ENCODE peak calls at places on chromosomes 16 and 17, in ten cellular contexts. One of them, this sample, is unnamed.

GRCh38 chr16:85303354-85303883 is 191.1 kb upstream of the CIBAR2 start:
- DNase-seq in Caco-2: peak
- DNase-seq in CD4-positive, alpha-beta T cell: peak
- DNase-seq in mucosa of descending colon: peak
- DNase-seq in bronchial epithelial cell: peak
- DNase-seq in natural killer cell: peak
- DNase-seq in uterus: peak
- DNase-seq in ascending aorta: peak
- DNase-seq in mesothelial cell of epicardium: peak
- DNase-seq in PC-3: no peak
- DNase-seq in this sample: peak

GRCh38 chr16:67943619-67944503 is at the start of gene LCAT:
- DNase-seq in bronchial epithelial cell: no peak
- DNase-seq in ascending aorta: peak
- DNase-seq in PC-3: no peak
- DNase-seq in mucosa of descending colon: peak
- DNase-seq in Caco-2: no peak
- DNase-seq in mesothelial cell of epicardium: no peak
- DNase-seq in uterus: peak
- DNase-seq in CD4-positive, alpha-beta T cell: no peak
- DNase-seq in natural killer cell: no peak
- DNase-seq in this sample: no peak

GRCh38 chr17:62681061-62681938 is 53.8 kb downstream of the MRC2 start:
- DNase-seq in uterus: no peak
- DNase-seq in bronchial epithelial cell: no peak
- DNase-seq in ascending aorta: no peak
- DNase-seq in mesothelial cell of epicardium: no peak
- DNase-seq in CD4-positive, alpha-beta T cell: no peak
- DNase-seq in Caco-2: no peak
- DNase-seq in natural killer cell: no peak
- DNase-seq in mucosa of descending colon: no peak
- DNase-seq in PC-3: no peak
- DNase-seq in this sample: no peak

GRCh38 chr17:3411070-3411469 is at the start of gene OR3A3:
- DNase-seq in ascending aorta: no peak
- DNase-seq in uterus: no peak
- DNase-seq in natural killer cell: no peak
- DNase-seq in mesothelial cell of epicardium: no peak
- DNase-seq in Caco-2: no peak
- DNase-seq in bronchial epithelial cell: no peak
- DNase-seq in PC-3: no peak
- DNase-seq in mucosa of descending colon: no peak
- DNase-seq in CD4-positive, alpha-beta T cell: no peak
- DNase-seq in this sample: no peak

GRCh38 chr17:31674717-31675349 is 184.2 kb downstream of the COPRS start:
- DNase-seq in mesothelial cell of epicardium: no peak
- DNase-seq in CD4-positive, alpha-beta T cell: no peak
- DNase-seq in uterus: no peak
- DNase-seq in Caco-2: no peak
- DNase-seq in ascending aorta: no peak
- DNase-seq in mucosa of descending colon: no peak
- DNase-seq in PC-3: peak
- DNase-seq in bronchial epithelial cell: peak
- DNase-seq in natural killer cell: no peak
- DNase-seq in this sample: no peak

GRCh38 chr17:38598536-38598935 is 7.2 kb downstream of the SRCIN1 start:
- DNase-seq in mucosa of descending colon: no peak
- DNase-seq in ascending aorta: no peak
- DNase-seq in natural killer cell: no peak
- DNase-seq in CD4-positive, alpha-beta T cell: no peak
- DNase-seq in mesothelial cell of epicardium: peak
- DNase-seq in Caco-2: peak
- DNase-seq in uterus: no peak
- DNase-seq in PC-3: peak
- DNase-seq in bronchial epithelial cell: peak
- DNase-seq in this sample: peak

GRCh38 chr16:54176376-54176901 is 110.1 kb downstream of the IRX3 start:
- DNase-seq in natural killer cell: no peak
- DNase-seq in ascending aorta: no peak
- DNase-seq in CD4-positive, alpha-beta T cell: no peak
- DNase-seq in bronchial epithelial cell: no peak
- DNase-seq in uterus: no peak
- DNase-seq in mesothelial cell of epicardium: no peak
- DNase-seq in mucosa of descending colon: no peak
- DNase-seq in Caco-2: peak
- DNase-seq in PC-3: no peak
- DNase-seq in this sample: no peak

GRCh38 chr17:79478051-79478461 is 132.8 kb downstream of the RBFOX3 start:
- DNase-seq in uterus: peak
- DNase-seq in ascending aorta: no peak
- DNase-seq in bronchial epithelial cell: no peak
- DNase-seq in PC-3: no peak
- DNase-seq in CD4-positive, alpha-beta T cell: no peak
- DNase-seq in natural killer cell: no peak
- DNase-seq in Caco-2: no peak
- DNase-seq in mesothelial cell of epicardium: no peak
- DNase-seq in mucosa of descending colon: no peak
- DNase-seq in this sample: no peak

GRCh38 chr17:82384730-82385429 is 13.3 kb downstream of the UTS2R start:
- DNase-seq in PC-3: peak
- DNase-seq in natural killer cell: no peak
- DNase-seq in bronchial epithelial cell: peak
- DNase-seq in CD4-positive, alpha-beta T cell: no peak
- DNase-seq in Caco-2: peak
- DNase-seq in mesothelial cell of epicardium: peak
- DNase-seq in ascending aorta: peak
- DNase-seq in uterus: no peak
- DNase-seq in mucosa of descending colon: peak
- DNase-seq in this sample: no peak
- TF ChIP-seq CTCF in PC-3: peak
- TF ChIP-seq CTCF in natural killer cell: no peak
- TF ChIP-seq CTCF in bronchial epithelial cell: peak
- TF ChIP-seq CTCF in CD4-positive, alpha-beta T cell: no peak
- TF ChIP-seq CTCF in Caco-2: peak
- TF ChIP-seq CTCF in mesothelial cell of epicardium: no peak
- TF ChIP-seq CTCF in ascending aorta: no peak
- TF ChIP-seq CTCF in uterus: no peak
- TF ChIP-seq CTCF in mucosa of descending colon: no peak
- TF ChIP-seq CTCF in this sample: no peak

GRCh38 chr17:41617136-41617535 is 4.6 kb upstream of the KRT16 start:
- DNase-seq in mesothelial cell of epicardium: no peak
- DNase-seq in CD4-positive, alpha-beta T cell: no peak
- DNase-seq in mucosa of descending colon: no peak
- DNase-seq in PC-3: no peak
- DNase-seq in ascending aorta: no peak
- DNase-seq in bronchial epithelial cell: peak
- DNase-seq in Caco-2: no peak
- DNase-seq in natural killer cell: no peak
- DNase-seq in uterus: no peak
- DNase-seq in this sample: no peak

GRCh38 chr17:41617698-41618097 is 5.1 kb upstream of the KRT16 start:
- DNase-seq in mesothelial cell of epicardium: no peak
- DNase-seq in CD4-positive, alpha-beta T cell: no peak
- DNase-seq in natural killer cell: no peak
- DNase-seq in PC-3: no peak
- DNase-seq in mucosa of descending colon: no peak
- DNase-seq in ascending aorta: no peak
- DNase-seq in Caco-2: no peak
- DNase-seq in bronchial epithelial cell: peak
- DNase-seq in uterus: no peak
- DNase-seq in this sample: no peak

GRCh38 chr17:41620583-41621434 is 3.6 kb downstream of the KRT17 start:
- DNase-seq in natural killer cell: no peak
- DNase-seq in uterus: no peak
- DNase-seq in Caco-2: no peak
- DNase-seq in CD4-positive, alpha-beta T cell: no peak
- DNase-seq in bronchial epithelial cell: peak
- DNase-seq in mucosa of descending colon: no peak
- DNase-seq in PC-3: no peak
- DNase-seq in mesothelial cell of epicardium: no peak
- DNase-seq in ascending aorta: no peak
- DNase-seq in this sample: no peak

GRCh38 chr17:41619162-41619933 is 5.0 kb downstream of the KRT17 start:
- DNase-seq in PC-3: no peak
- DNase-seq in bronchial epithelial cell: peak
- DNase-seq in mesothelial cell of epicardium: no peak
- DNase-seq in ascending aorta: no peak
- DNase-seq in Caco-2: no peak
- DNase-seq in uterus: no peak
- DNase-seq in natural killer cell: no peak
- DNase-seq in CD4-positive, alpha-beta T cell: no peak
- DNase-seq in mucosa of descending colon: no peak
- DNase-seq in this sample: no peak

DNA sequence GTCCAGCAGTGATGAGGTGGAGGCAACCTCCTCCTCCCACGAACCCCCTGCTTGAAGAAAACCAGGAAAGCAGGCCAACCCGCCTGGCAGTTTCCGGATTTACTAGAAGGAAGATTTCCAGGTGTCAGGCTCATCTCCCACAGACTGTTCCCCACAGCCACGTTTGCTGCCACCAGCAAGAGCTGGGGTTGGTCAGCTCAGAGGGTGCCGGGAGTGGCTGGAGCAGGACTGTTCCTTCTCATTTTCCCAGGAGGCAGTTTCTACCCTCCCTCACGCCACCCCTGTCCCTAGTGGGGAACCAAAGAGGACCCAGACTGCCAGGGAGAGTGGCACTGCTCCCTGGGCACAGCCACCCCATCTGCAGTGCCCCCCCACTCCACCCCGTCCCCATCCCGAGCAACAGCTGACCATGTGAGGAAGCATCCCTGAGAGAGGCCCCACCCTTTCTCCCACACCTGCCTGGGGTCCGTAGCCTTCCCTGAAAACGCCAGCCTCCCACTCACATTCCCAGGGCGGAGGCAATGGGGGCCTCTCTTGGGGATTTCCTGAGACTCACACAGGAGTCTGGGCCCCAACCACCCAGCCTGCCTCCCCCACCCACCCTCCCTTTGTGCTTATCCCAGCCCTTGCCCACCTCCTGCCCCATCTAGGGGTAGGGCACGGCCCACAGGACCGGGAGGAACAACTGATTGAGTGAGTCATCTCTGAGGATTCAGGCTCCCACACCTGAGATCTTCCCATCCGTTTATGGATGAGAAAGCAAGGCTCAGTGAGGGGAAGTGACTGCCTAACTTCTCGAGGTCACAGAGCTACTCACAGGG is 5.8 kb downstream of the KRT17 start:
- DNase-seq in uterus: no peak
- DNase-seq in mesothelial cell of epicardium: no peak
- DNase-seq in ascending aorta: no peak
- DNase-seq in CD4-positive, alpha-beta T cell: no peak
- DNase-seq in natural killer cell: no peak
- DNase-seq in Caco-2: no peak
- DNase-seq in bronchial epithelial cell: peak
- DNase-seq in mucosa of descending colon: no peak
- DNase-seq in PC-3: peak
- DNase-seq in this sample: no peak
- TF ChIP-seq CTCF in uterus: no peak
- TF ChIP-seq CTCF in mesothelial cell of epicardium: no peak
- TF ChIP-seq CTCF in ascending aorta: no peak
- TF ChIP-seq CTCF in CD4-positive, alpha-beta T cell: no peak
- TF ChIP-seq CTCF in natural killer cell: no peak
- TF ChIP-seq CTCF in Caco-2: no peak
- TF ChIP-seq CTCF in bronchial epithelial cell: no peak
- TF ChIP-seq CTCF in mucosa of descending colon: no peak
- TF ChIP-seq CTCF in PC-3: no peak
- TF ChIP-seq CTCF in this sample: no peak

GRCh38 chr17:40017422-40018080 is 2.3 kb downstream of the CSF3 start:
- DNase-seq in Caco-2: no peak
- DNase-seq in uterus: peak
- DNase-seq in mucosa of descending colon: no peak
- DNase-seq in mesothelial cell of epicardium: no peak
- DNase-seq in natural killer cell: no peak
- DNase-seq in CD4-positive, alpha-beta T cell: no peak
- DNase-seq in ascending aorta: no peak
- DNase-seq in bronchial epithelial cell: no peak
- DNase-seq in PC-3: no peak
- DNase-seq in this sample: no peak

GRCh38 chr17:40018211-40019121 is 3.2 kb downstream of the CSF3 start:
- DNase-seq in natural killer cell: no peak
- DNase-seq in mucosa of descending colon: peak
- DNase-seq in mesothelial cell of epicardium: no peak
- DNase-seq in Caco-2: no peak
- DNase-seq in ascending aorta: no peak
- DNase-seq in PC-3: no peak
- DNase-seq in bronchial epithelial cell: no peak
- DNase-seq in CD4-positive, alpha-beta T cell: no peak
- DNase-seq in uterus: peak
- DNase-seq in this sample: no peak

GRCh38 chr17:40020146-40020545 is 4.9 kb downstream of the CSF3 start:
- DNase-seq in mucosa of descending colon: peak
- DNase-seq in natural killer cell: no peak
- DNase-seq in bronchial epithelial cell: no peak
- DNase-seq in PC-3: no peak
- DNase-seq in ascending aorta: no peak
- DNase-seq in CD4-positive, alpha-beta T cell: no peak
- DNase-seq in uterus: no peak
- DNase-seq in Caco-2: no peak
- DNase-seq in mesothelial cell of epicardium: no peak
- DNase-seq in this sample: no peak

GRCh38 chr17:40021471-40021961 is 6.3 kb downstream of the CSF3 start:
- DNase-seq in mesothelial cell of epicardium: no peak
- DNase-seq in uterus: peak
- DNase-seq in natural killer cell: no peak
- DNase-seq in CD4-positive, alpha-beta T cell: no peak
- DNase-seq in mucosa of descending colon: no peak
- DNase-seq in Caco-2: no peak
- DNase-seq in PC-3: peak
- DNase-seq in ascending aorta: no peak
- DNase-seq in bronchial epithelial cell: peak
- DNase-seq in this sample: no peak

DNA sequence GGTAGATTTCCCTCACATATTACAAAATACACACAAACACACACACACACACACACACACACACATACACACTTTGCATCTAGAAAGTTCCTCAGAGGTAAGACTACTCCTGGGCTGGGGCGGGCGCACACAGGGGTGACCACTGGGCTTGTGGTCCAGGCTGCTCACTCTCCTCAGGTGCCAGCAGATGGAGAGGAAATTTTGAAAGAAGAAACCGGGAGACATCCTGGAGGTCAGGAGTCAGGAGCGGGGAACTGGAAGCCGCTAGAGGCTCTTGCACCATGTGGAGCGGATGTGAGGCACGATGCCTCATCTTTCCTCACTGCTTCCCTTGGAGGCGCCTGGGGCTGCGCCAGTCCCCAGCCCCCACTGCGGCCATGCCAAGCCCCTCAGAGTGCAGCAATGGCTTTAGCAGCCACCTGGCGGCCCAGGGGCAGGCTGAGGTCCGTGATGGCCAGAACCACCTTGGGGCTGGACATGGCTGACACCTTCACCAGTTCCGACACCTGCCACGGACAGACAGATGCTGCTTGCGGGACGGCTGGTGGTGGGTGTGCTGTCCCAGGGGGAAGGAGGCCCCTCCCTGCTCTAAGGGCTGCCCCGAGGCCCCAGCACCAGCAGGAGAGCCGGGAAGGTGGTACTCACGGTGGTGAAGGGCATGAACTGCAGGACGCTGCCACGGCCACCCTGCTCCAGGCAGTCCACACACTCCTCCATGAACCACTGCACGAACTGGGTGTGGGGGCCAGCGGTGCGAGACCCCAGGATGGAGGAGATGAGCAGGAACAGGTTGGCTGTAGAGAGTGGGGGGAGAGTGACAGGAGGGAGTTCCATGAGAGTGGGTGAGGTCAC is 4.1 kb downstream of the CSF3 start:
- DNase-seq in natural killer cell: no peak
- DNase-seq in uterus: peak
- DNase-seq in bronchial epithelial cell: peak
- DNase-seq in Caco-2: no peak
- DNase-seq in CD4-positive, alpha-beta T cell: no peak
- DNase-seq in PC-3: no peak
- DNase-seq in mesothelial cell of epicardium: no peak
- DNase-seq in ascending aorta: no peak
- DNase-seq in mucosa of descending colon: peak
- DNase-seq in this sample: no peak
- TF ChIP-seq CTCF in natural killer cell: no peak
- TF ChIP-seq CTCF in uterus: no peak
- TF ChIP-seq CTCF in bronchial epithelial cell: no peak
- TF ChIP-seq CTCF in Caco-2: no peak
- TF ChIP-seq CTCF in CD4-positive, alpha-beta T cell: no peak
- TF ChIP-seq CTCF in PC-3: no peak
- TF ChIP-seq CTCF in mesothelial cell of epicardium: no peak
- TF ChIP-seq CTCF in ascending aorta: no peak
- TF ChIP-seq CTCF in mucosa of descending colon: no peak
- TF ChIP-seq CTCF in this sample: no peak

GRCh38 chr17:63945851-63946439 is 13.8 kb upstream of the CD79B start:
- DNase-seq in bronchial epithelial cell: no peak
- DNase-seq in CD4-positive, alpha-beta T cell: no peak
- DNase-seq in Caco-2: no peak
- DNase-seq in mesothelial cell of epicardium: no peak
- DNase-seq in PC-3: no peak
- DNase-seq in mucosa of descending colon: no peak
- DNase-seq in ascending aorta: no peak
- DNase-seq in uterus: no peak
- DNase-seq in natural killer cell: no peak
- DNase-seq in this sample: peak
- TF ChIP-seq CTCF in bronchial epithelial cell: no peak
- TF ChIP-seq CTCF in CD4-positive, alpha-beta T cell: no peak
- TF ChIP-seq CTCF in Caco-2: no peak
- TF ChIP-seq CTCF in mesothelial cell of epicardium: no peak
- TF ChIP-seq CTCF in PC-3: no peak
- TF ChIP-seq CTCF in mucosa of descending colon: no peak
- TF ChIP-seq CTCF in ascending aorta: no peak
- TF ChIP-seq CTCF in uterus: no peak
- TF ChIP-seq CTCF in natural killer cell: no peak
- TF ChIP-seq CTCF in this sample: no peak

This sample was measured in activated CD8-positive, alpha-beta T cell treated with anti-CD3 and anti-CD28 coated beads for 36 hours.